ENCODE peak calls at places on chromosome 3, in four cellular contexts. One of them, this sample, is unnamed.

GRCh38 chr3:71309342-71309741 is 274.2 kb downstream of the FOXP1 start:
- DNase-seq in dorsolateral prefrontal cortex: no peak
- DNase-seq in cortex of kidney: no peak
- DNase-seq in lower lobe of right lung: no peak
- DNase-seq in this sample: peak

GRCh38 chr3:49469037-49469875 is 811 bp upstream of the DAG1 start:
- DNase-seq in dorsolateral prefrontal cortex: peak
- DNase-seq in cortex of kidney: no peak
- DNase-seq in lower lobe of right lung: peak
- DNase-seq in this sample: no peak

GRCh38 chr3:10437272-10437994 is 68.0 kb downstream of the ATP2B2 start:
- DNase-seq in dorsolateral prefrontal cortex: no peak
- DNase-seq in cortex of kidney: no peak
- DNase-seq in lower lobe of right lung: no peak
- DNase-seq in this sample: peak

GRCh38 chr3:10273697-10274305 is 18.9 kb downstream of the GHRL start:
- DNase-seq in dorsolateral prefrontal cortex: no peak
- DNase-seq in cortex of kidney: no peak
- DNase-seq in lower lobe of right lung: no peak
- DNase-seq in this sample: no peak

GRCh38 chr3:69085543-69086132 is 901 bp downstream of the ARL6IP5 start:
- DNase-seq in dorsolateral prefrontal cortex: peak
- DNase-seq in cortex of kidney: no peak
- DNase-seq in lower lobe of right lung: peak
- DNase-seq in this sample: no peak

GRCh38 chr3:86801921-86802320 is 189.0 kb downstream of the VGLL3 start:
- DNase-seq in dorsolateral prefrontal cortex: no peak
- DNase-seq in cortex of kidney: no peak
- DNase-seq in lower lobe of right lung: no peak
- DNase-seq in this sample: no peak

GRCh38 chr3:25582242-25582641 is 82.5 kb downstream of the TOP2B start:
- DNase-seq in dorsolateral prefrontal cortex: no peak
- DNase-seq in cortex of kidney: no peak
- DNase-seq in lower lobe of right lung: no peak
- DNase-seq in this sample: no peak

GRCh38 chr3:157122116-157122515 is 37.8 kb downstream of the CCNL1 start:
- DNase-seq in dorsolateral prefrontal cortex: no peak
- DNase-seq in cortex of kidney: no peak
- DNase-seq in lower lobe of right lung: no peak
- DNase-seq in this sample: no peak

GRCh38 chr3:139427283-139428060 is 38.0 kb upstream of the COPB2 start:
- DNase-seq in dorsolateral prefrontal cortex: no peak
- DNase-seq in cortex of kidney: no peak
- DNase-seq in lower lobe of right lung: no peak
- DNase-seq in this sample: no peak

GRCh38 chr3:115772951-115773350 is 149.6 kb downstream of the GAP43 start:
- DNase-seq in dorsolateral prefrontal cortex: no peak
- DNase-seq in cortex of kidney: no peak
- DNase-seq in lower lobe of right lung: no peak
- DNase-seq in this sample: no peak

GRCh38 chr3:72997421-72997961 is 880 bp downstream of the PPP4R2 start:
- DNase-seq in dorsolateral prefrontal cortex: no peak
- DNase-seq in cortex of kidney: no peak
- DNase-seq in lower lobe of right lung: no peak
- DNase-seq in this sample: peak

GRCh38 chr3:107798381-107798780 is 275.6 kb downstream of the BBX start:
- DNase-seq in dorsolateral prefrontal cortex: peak
- DNase-seq in cortex of kidney: no peak
- DNase-seq in lower lobe of right lung: no peak
- DNase-seq in this sample: no peak

GRCh38 chr3:142990706-142991105 is 10.7 kb upstream of the U2SURP start:
- DNase-seq in dorsolateral prefrontal cortex: no peak
- DNase-seq in cortex of kidney: no peak
- DNase-seq in lower lobe of right lung: no peak
- DNase-seq in this sample: no peak

GRCh38 chr3:107775958-107776357 is 253.2 kb downstream of the BBX start:
- DNase-seq in dorsolateral prefrontal cortex: no peak
- DNase-seq in cortex of kidney: no peak
- DNase-seq in lower lobe of right lung: no peak
- DNase-seq in this sample: no peak

GRCh38 chr3:16890605-16891333 is 6.0 kb downstream of the PLCL2 start:
- DNase-seq in dorsolateral prefrontal cortex: no peak
- DNase-seq in cortex of kidney: no peak
- DNase-seq in lower lobe of right lung: no peak
- DNase-seq in this sample: no peak

GRCh38 chr3:141412936-141413354 is 44.6 kb downstream of the ZBTB38 start:
- DNase-seq in dorsolateral prefrontal cortex: peak
- DNase-seq in cortex of kidney: no peak
- DNase-seq in lower lobe of right lung: peak
- DNase-seq in this sample: no peak

GRCh38 chr3:57163751-57164150 is 1.4 kb downstream of the IL17RD start:
- DNase-seq in dorsolateral prefrontal cortex: no peak
- DNase-seq in cortex of kidney: no peak
- DNase-seq in lower lobe of right lung: no peak
- DNase-seq in this sample: no peak

GRCh38 chr3:9898467-9899229 is 4.0 kb upstream of the IL17RE start:
- DNase-seq in dorsolateral prefrontal cortex: no peak
- DNase-seq in cortex of kidney: no peak
- DNase-seq in lower lobe of right lung: no peak
- DNase-seq in this sample: no peak

GRCh38 chr3:171415070-171415469 is 45.1 kb downstream of the TNIK start:
- DNase-seq in dorsolateral prefrontal cortex: no peak
- DNase-seq in cortex of kidney: no peak
- DNase-seq in lower lobe of right lung: no peak
- DNase-seq in this sample: no peak

GRCh38 chr3:40086890-40087884 is 222.3 kb upstream of the EIF1B start:
- DNase-seq in dorsolateral prefrontal cortex: no peak
- DNase-seq in cortex of kidney: no peak
- DNase-seq in lower lobe of right lung: no peak
- DNase-seq in this sample: no peak

GRCh38 chr3:58565621-58566397 is 11.4 kb downstream of the FAM107A start:
- DNase-seq in dorsolateral prefrontal cortex: no peak
- DNase-seq in cortex of kidney: no peak
- DNase-seq in lower lobe of right lung: no peak
- DNase-seq in this sample: no peak